ENCODE peak calls at places on chromosome 4, in five cellular contexts. L, U, R, S and O are unnamed samples.

GRCh38 chr4:40473578-40474388 is 138.7 kb downstream of the CHRNA9 start:
- ATAC-seq in L (no peak), R (peak; percentile 94), S (no peak), U (peak; percentile 99), O (no peak)

GRCh38 chr4:6869944-6870343 is 39.7 kb upstream of the TBC1D14 start:
- ATAC-seq in L (no peak), S (peak; percentile 21), R (peak; percentile 51), U (no peak), O (no peak)

GRCh38 chr4:1784789-1785591 is 8.1 kb upstream of the FGFR3 start:
- ATAC-seq in R (no peak), L (no peak), S (peak; percentile 92), U (peak; percentile 76), O (no peak)

GRCh38 chr4:183229397-183229796 is 90.7 kb downstream of the CLDN22 start:
- ATAC-seq in R (no peak), U (no peak), S (no peak), L (no peak), O (no peak)

GRCh38 chr4:58456727-58457384 is 1346.7 kb upstream of the IGFBP7 start:
- ATAC-seq in L (peak; percentile 22), U (no peak), R (no peak), S (no peak), O (peak; percentile 31)

GRCh38 chr4:6926081-6926480 is 16.5 kb downstream of the TBC1D14 start:
- ATAC-seq in R (no peak), S (no peak), L (no peak), U (no peak), O (no peak)

GRCh38 chr4:69534697-69535096 is 39.0 kb upstream of the UGT2B4 start:
- ATAC-seq in S (no peak), U (no peak), L (no peak), R (no peak), O (no peak)

GRCh38 chr4:41967392-41967791 is 14.2 kb upstream of the DCAF4L1 start:
- ATAC-seq in L (no peak), S (no peak), U (peak; percentile 40), R (no peak), O (no peak)

GRCh38 chr4:32135642-32136041 is 1415.5 kb downstream of the PCDH7 start:
- ATAC-seq in R (no peak), L (no peak), U (no peak), S (no peak), O (no peak)

GRCh38 chr4:82786794-82787193 is 11.8 kb downstream of the SCD5 start:
- ATAC-seq in S (no peak), U (no peak), L (no peak), R (no peak), O (no peak)

GRCh38 chr4:138910914-138911336 is 104.7 kb upstream of the NOCT start:
- ATAC-seq in S (peak; percentile 88), R (no peak), L (peak; percentile 95), U (peak; percentile 95), O (peak; percentile 93)
- TF ChIP-seq EP300 in S (peak; percentile 96), R (no peak), L (peak; percentile 80), U (no peak), O (no peak)

GRCh38 chr4:3777033-3777390 is 10.8 kb downstream of the ADRA2C start:
- ATAC-seq in S (no peak), R (no peak), L (no peak), U (no peak), O (no peak)

GRCh38 chr4:3779509-3779908 is 13.3 kb downstream of the ADRA2C start:
- ATAC-seq in L (no peak), R (no peak), U (no peak), S (no peak), O (no peak)

GRCh38 chr4:3776166-3777032 is 10.2 kb downstream of the ADRA2C start:
- ATAC-seq in S (no peak), L (no peak), U (peak; percentile 9), R (no peak), O (no peak)

GRCh38 chr4:3775576-3775975 is 9.4 kb downstream of the ADRA2C start:
- ATAC-seq in S (no peak), L (no peak), R (no peak), U (no peak), O (no peak)

GRCh38 chr4:3777669-3778068 is 11.5 kb downstream of the ADRA2C start:
- ATAC-seq in S (no peak), U (no peak), R (no peak), L (no peak), O (no peak)
- H3K27me3 ChIP-seq in S (peaks cover 56% of the 10 kb centered on the region), U (peaks cover 7% of the 10 kb centered on the region), R (no peaks in the 10 kb centered on the region), L (no peaks in the 10 kb centered on the region), O (peaks cover 99% of the 10 kb centered on the region)

GRCh38 chr4:140152015-140152703 is 1.8 kb downstream of the MAML3 start:
- ATAC-seq in U (peak; percentile 58), S (peak; percentile 75), R (peak; percentile 14), L (peak; percentile 75), O (peak; percentile 30)
- TF ChIP-seq CTCF in U (peak; percentile 17), S (no peak), R (no peak), L (peak; percentile 45), O (no peak)

GRCh38 chr4:174018236-174018635 is 265.2 kb downstream of the FBXO8 start:
- ATAC-seq in U (no peak), R (no peak), S (no peak), L (no peak), O (no peak)
- TF ChIP-seq EP300 in U (no peak), R (no peak), S (no peak), L (no peak), O (no peak)

GRCh38 chr4:65669981-65670330 is 333 bp downstream of the EPHA5 start:
- ATAC-seq in S (no peak), U (no peak), R (no peak), L (no peak), O (no peak)
- H3K27me3 ChIP-seq in S (no peaks in the 10 kb centered on the region), U (peaks cover 27% of the 10 kb centered on the region), R (no peaks in the 10 kb centered on the region), L (peaks cover 19% of the 10 kb centered on the region), O (peaks cover 49% of the 10 kb centered on the region)

GRCh38 chr4:112245383-112245782 is 13.8 kb downstream of the AP1AR start:
- ATAC-seq in R (no peak), L (no peak), U (peak; percentile 60), S (no peak), O (no peak)
- TF ChIP-seq CTCF in R (no peak), L (no peak), U (no peak), S (no peak), O (no peak)

GRCh38 chr4:86825511-86825910 is 23.7 kb downstream of the SLC10A6 start:
- ATAC-seq in R (no peak), L (no peak), U (no peak), S (no peak), O (no peak)
- TF ChIP-seq EP300 in R (no peak), L (no peak), U (no peak), S (no peak), O (no peak)

DNA sequence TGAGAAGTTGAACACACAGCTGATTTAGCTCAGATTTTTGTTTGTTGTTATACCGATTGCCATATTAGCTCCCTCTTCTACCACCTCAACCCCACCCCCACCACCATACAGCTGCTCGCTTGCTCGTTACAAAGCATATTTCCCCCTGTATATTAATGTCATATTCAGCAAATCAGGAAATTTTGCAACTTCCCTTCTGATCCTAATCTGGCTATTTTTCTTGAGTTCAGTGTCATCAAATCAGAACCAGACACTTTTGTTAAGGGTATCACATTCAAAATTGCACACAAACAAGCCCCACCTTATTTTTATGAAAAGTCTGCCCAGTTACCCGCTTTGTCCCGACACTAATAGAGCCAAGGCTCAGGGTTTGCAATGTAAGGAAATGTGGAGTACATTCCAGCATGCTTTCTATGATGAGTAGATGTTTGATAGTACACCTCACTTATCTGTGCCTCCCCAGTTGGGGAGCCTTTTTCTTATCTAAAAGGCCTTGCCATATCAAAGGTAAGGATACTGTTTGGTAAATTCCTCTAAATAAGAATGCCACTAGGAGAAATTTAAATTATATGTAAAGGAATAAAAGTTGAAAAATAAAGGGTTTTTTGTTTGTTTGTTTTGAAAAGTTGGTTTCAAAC is 212.2 kb downstream of the CBR4 start:
- ATAC-seq in L (no peak), S (no peak), U (no peak), R (no peak), O (no peak)
- H3K27me3 ChIP-seq in L (no peaks in the 10 kb centered on the region), S (peaks cover 5% of the 10 kb centered on the region), U (no peaks in the 10 kb centered on the region), R (no peaks in the 10 kb centered on the region), O (no peaks in the 10 kb centered on the region)

DNA sequence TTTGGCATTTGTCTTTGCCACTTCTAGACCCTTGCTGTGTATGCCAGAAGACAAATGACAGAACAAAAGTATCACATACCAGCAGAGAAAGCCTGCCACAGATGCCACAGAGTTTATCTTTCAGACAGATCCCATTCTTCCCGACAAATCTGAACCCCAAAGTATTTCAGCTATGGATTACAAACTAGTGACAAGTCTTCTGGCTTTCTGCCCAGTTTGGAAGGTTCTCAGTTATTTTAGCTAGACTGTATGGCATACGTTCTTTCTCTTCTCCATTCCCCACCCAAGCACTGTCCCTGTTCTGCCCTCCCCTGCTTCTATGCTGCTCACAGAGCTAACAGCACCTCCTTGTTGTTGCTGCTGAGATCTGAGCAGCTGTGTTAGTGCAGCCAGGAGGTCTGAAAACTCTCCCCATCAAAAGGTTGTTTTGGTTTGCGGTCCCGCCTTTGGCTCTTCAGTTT is 236.7 kb downstream of the FRAS1 start:
- ATAC-seq in L (no peak), S (no peak), R (no peak), U (peak; percentile 54), O (no peak)
- TF ChIP-seq CTCF in L (no peak), S (no peak), R (no peak), U (no peak), O (no peak)